ENCODE peak calls at places on chromosome 14, in seven cellular contexts. One of them, this sample, is unnamed.

GRCh38 chr14:75289840-75290388 is 11.3 kb downstream of the FOS start:
- DNase-seq in A673: no peak
- DNase-seq in sigmoid colon: peak; percentile 22
- DNase-seq in left ventricle myocardium inferior: no peak
- DNase-seq in tibial nerve: no peak
- DNase-seq in tibial artery: peak; percentile 12
- DNase-seq in cardiac muscle cell: no peak
- DNase-seq in this sample: no peak

GRCh38 chr14:89669209-89669608 is 252.2 kb upstream of the FOXN3 start:
- DNase-seq in A673: no peak
- DNase-seq in sigmoid colon: no peak
- DNase-seq in left ventricle myocardium inferior: peak; percentile 21
- DNase-seq in tibial nerve: no peak
- DNase-seq in tibial artery: peak; percentile 66
- DNase-seq in cardiac muscle cell: no peak
- DNase-seq in this sample: no peak

GRCh38 chr14:67241416-67242362 is at the start of gene PALS1:
- DNase-seq in A673: peak; percentile 71
- DNase-seq in sigmoid colon: peak; percentile 80
- DNase-seq in left ventricle myocardium inferior: no peak
- DNase-seq in tibial nerve: peak; percentile 23
- DNase-seq in tibial artery: no peak
- DNase-seq in cardiac muscle cell: peak; percentile 76
- DNase-seq in this sample: peak; percentile 60

GRCh38 chr14:87175175-87175574 is 817.8 kb downstream of the GALC start:
- DNase-seq in A673: peak; percentile 59
- DNase-seq in sigmoid colon: no peak
- DNase-seq in left ventricle myocardium inferior: no peak
- DNase-seq in tibial nerve: no peak
- DNase-seq in tibial artery: no peak
- DNase-seq in cardiac muscle cell: no peak
- DNase-seq in this sample: no peak

GRCh38 chr14:75010472-75010871 is 7.8 kb downstream of the EIF2B2 start:
- DNase-seq in A673: no peak
- DNase-seq in sigmoid colon: no peak
- DNase-seq in left ventricle myocardium inferior: no peak
- DNase-seq in tibial nerve: no peak
- DNase-seq in tibial artery: no peak
- DNase-seq in cardiac muscle cell: peak; percentile 50
- DNase-seq in this sample: no peak

GRCh38 chr14:89221109-89221508 is 195.9 kb downstream of the FOXN3 start:
- DNase-seq in A673: peak; percentile 9
- DNase-seq in sigmoid colon: no peak
- DNase-seq in left ventricle myocardium inferior: no peak
- DNase-seq in tibial nerve: no peak
- DNase-seq in tibial artery: no peak
- DNase-seq in cardiac muscle cell: peak; percentile 81
- DNase-seq in this sample: no peak

GRCh38 chr14:79011091-79011919 is 841.1 kb downstream of the NRXN3 start:
- DNase-seq in A673: peak; percentile 46
- DNase-seq in sigmoid colon: no peak
- DNase-seq in left ventricle myocardium inferior: no peak
- DNase-seq in tibial nerve: peak; percentile 18
- DNase-seq in tibial artery: no peak
- DNase-seq in cardiac muscle cell: peak; percentile 56
- DNase-seq in this sample: no peak

GRCh38 chr14:72651081-72651480 is 242.8 kb downstream of the DPF3 start:
- DNase-seq in A673: no peak
- DNase-seq in sigmoid colon: no peak
- DNase-seq in left ventricle myocardium inferior: no peak
- DNase-seq in tibial nerve: no peak
- DNase-seq in tibial artery: no peak
- DNase-seq in cardiac muscle cell: peak; percentile 56
- DNase-seq in this sample: no peak

GRCh38 chr14:76647699-76648298 is 113.5 kb upstream of the VASH1 start:
- DNase-seq in A673: peak; percentile 72
- DNase-seq in sigmoid colon: no peak
- DNase-seq in left ventricle myocardium inferior: no peak
- DNase-seq in tibial nerve: peak; percentile 14
- DNase-seq in tibial artery: no peak
- DNase-seq in cardiac muscle cell: peak; percentile 74
- DNase-seq in this sample: no peak

GRCh38 chr14:101937926-101938767 is 26.2 kb upstream of the DYNC1H1 start:
- DNase-seq in A673: no peak
- DNase-seq in sigmoid colon: peak; percentile 49
- DNase-seq in left ventricle myocardium inferior: no peak
- DNase-seq in tibial nerve: no peak
- DNase-seq in tibial artery: no peak
- DNase-seq in cardiac muscle cell: no peak
- DNase-seq in this sample: no peak

GRCh38 chr14:34018564-34019244 is 67.8 kb upstream of the EGLN3 start:
- DNase-seq in A673: peak; percentile 59
- DNase-seq in sigmoid colon: peak; percentile 80
- DNase-seq in left ventricle myocardium inferior: peak; percentile 54
- DNase-seq in tibial nerve: peak; percentile 62
- DNase-seq in tibial artery: no peak
- DNase-seq in cardiac muscle cell: peak; percentile 71
- DNase-seq in this sample: no peak

GRCh38 chr14:32397871-32398640 is 69.0 kb downstream of the AKAP6 start:
- DNase-seq in A673: no peak
- DNase-seq in sigmoid colon: no peak
- DNase-seq in left ventricle myocardium inferior: no peak
- DNase-seq in tibial nerve: no peak
- DNase-seq in tibial artery: no peak
- DNase-seq in cardiac muscle cell: peak; percentile 55
- DNase-seq in this sample: no peak

GRCh38 chr14:87691482-87691881 is 301.5 kb downstream of the GALC start:
- DNase-seq in A673: no peak
- DNase-seq in sigmoid colon: no peak
- DNase-seq in left ventricle myocardium inferior: no peak
- DNase-seq in tibial nerve: no peak
- DNase-seq in tibial artery: no peak
- DNase-seq in cardiac muscle cell: no peak
- DNase-seq in this sample: no peak

GRCh38 chr14:31945701-31946100 is 131.4 kb upstream of the ARHGAP5 start:
- DNase-seq in A673: no peak
- DNase-seq in sigmoid colon: no peak
- DNase-seq in left ventricle myocardium inferior: no peak
- DNase-seq in tibial nerve: no peak
- DNase-seq in tibial artery: no peak
- DNase-seq in cardiac muscle cell: no peak
- DNase-seq in this sample: no peak

GRCh38 chr14:86838363-86838762 is 1154.6 kb downstream of the GALC start:
- DNase-seq in A673: peak; percentile 4
- DNase-seq in sigmoid colon: no peak
- DNase-seq in left ventricle myocardium inferior: no peak
- DNase-seq in tibial nerve: no peak
- DNase-seq in tibial artery: no peak
- DNase-seq in cardiac muscle cell: no peak
- DNase-seq in this sample: no peak

GRCh38 chr14:91367173-91368171 is 50.1 kb downstream of the CCDC88C start:
- DNase-seq in A673: no peak
- DNase-seq in sigmoid colon: no peak
- DNase-seq in left ventricle myocardium inferior: no peak
- DNase-seq in tibial nerve: no peak
- DNase-seq in tibial artery: no peak
- DNase-seq in cardiac muscle cell: peak; percentile 49
- DNase-seq in this sample: no peak

GRCh38 chr14:30608533-30609006 is 13.5 kb upstream of the SCFD1 start:
- DNase-seq in A673: peak; percentile 23
- DNase-seq in sigmoid colon: no peak
- DNase-seq in left ventricle myocardium inferior: no peak
- DNase-seq in tibial nerve: no peak
- DNase-seq in tibial artery: no peak
- DNase-seq in cardiac muscle cell: peak; percentile 15
- DNase-seq in this sample: no peak

GRCh38 chr14:58072288-58073071 is 79.5 kb downstream of the ARMH4 start:
- DNase-seq in A673: peak; percentile 90
- DNase-seq in sigmoid colon: no peak
- DNase-seq in left ventricle myocardium inferior: no peak
- DNase-seq in tibial nerve: peak; percentile 45
- DNase-seq in tibial artery: peak; percentile 69
- DNase-seq in cardiac muscle cell: peak; percentile 85
- DNase-seq in this sample: no peak

GRCh38 chr14:66359500-66359899 is 126.7 kb upstream of the CCDC196 start:
- DNase-seq in A673: peak; percentile 65
- DNase-seq in sigmoid colon: no peak
- DNase-seq in left ventricle myocardium inferior: no peak
- DNase-seq in tibial nerve: no peak
- DNase-seq in tibial artery: no peak
- DNase-seq in cardiac muscle cell: peak; percentile 81
- DNase-seq in this sample: no peak

GRCh38 chr14:68780358-68781160 is 12.3 kb downstream of the ZFP36L1 start:
- DNase-seq in A673: no peak
- DNase-seq in sigmoid colon: peak; percentile 91
- DNase-seq in left ventricle myocardium inferior: peak; percentile 73
- DNase-seq in tibial nerve: peak; percentile 33
- DNase-seq in tibial artery: peak; percentile 84
- DNase-seq in cardiac muscle cell: peak; percentile 89
- DNase-seq in this sample: no peak

GRCh38 chr14:29681308-29681707 is 246.3 kb downstream of the PRKD1 start:
- DNase-seq in A673: no peak
- DNase-seq in sigmoid colon: no peak
- DNase-seq in left ventricle myocardium inferior: no peak
- DNase-seq in tibial nerve: no peak
- DNase-seq in tibial artery: no peak
- DNase-seq in cardiac muscle cell: no peak
- DNase-seq in this sample: no peak

GRCh38 chr14:91219505-91220389 is 24.8 kb downstream of the GPR68 start:
- DNase-seq in A673: no peak
- DNase-seq in sigmoid colon: no peak
- DNase-seq in left ventricle myocardium inferior: peak; percentile 48
- DNase-seq in tibial nerve: no peak
- DNase-seq in tibial artery: no peak
- DNase-seq in cardiac muscle cell: no peak
- DNase-seq in this sample: no peak

GRCh38 chr14:104634886-104635570 is 30.5 kb upstream of the TMEM179 start:
- DNase-seq in A673: no peak
- DNase-seq in sigmoid colon: peak; percentile 53
- DNase-seq in left ventricle myocardium inferior: no peak
- DNase-seq in tibial nerve: no peak
- DNase-seq in tibial artery: no peak
- DNase-seq in cardiac muscle cell: no peak
- DNase-seq in this sample: no peak

GRCh38 chr14:88868558-88869159 is 44.2 kb downstream of the TTC8 start:
- DNase-seq in A673: peak; percentile 21
- DNase-seq in sigmoid colon: no peak
- DNase-seq in left ventricle myocardium inferior: no peak
- DNase-seq in tibial nerve: no peak
- DNase-seq in tibial artery: no peak
- DNase-seq in cardiac muscle cell: peak; percentile 15
- DNase-seq in this sample: no peak

GRCh38 chr14:50047274-50047676 is 69.1 kb downstream of the VCPKMT start:
- DNase-seq in A673: no peak
- DNase-seq in sigmoid colon: no peak
- DNase-seq in left ventricle myocardium inferior: no peak
- DNase-seq in tibial nerve: no peak
- DNase-seq in tibial artery: no peak
- DNase-seq in cardiac muscle cell: no peak
- DNase-seq in this sample: no peak

GRCh38 chr14:55340482-55340881 is 69.3 kb downstream of the FBXO34 start:
- DNase-seq in A673: no peak
- DNase-seq in sigmoid colon: no peak
- DNase-seq in left ventricle myocardium inferior: no peak
- DNase-seq in tibial nerve: no peak
- DNase-seq in tibial artery: no peak
- DNase-seq in cardiac muscle cell: no peak
- DNase-seq in this sample: no peak
- H3K27ac ChIP-seq in A673: no peak overlapping the region
- H3K27ac ChIP-seq in sigmoid colon: no peak overlapping the region
- H3K27ac ChIP-seq in left ventricle myocardium inferior: no peak overlapping the region
- H3K27ac ChIP-seq in tibial nerve: no peak overlapping the region
- H3K27ac ChIP-seq in tibial artery: no peak overlapping the region
- H3K27ac ChIP-seq in cardiac muscle cell: no peak overlapping the region
- H3K27ac ChIP-seq in this sample: no peak overlapping the region

DNA sequence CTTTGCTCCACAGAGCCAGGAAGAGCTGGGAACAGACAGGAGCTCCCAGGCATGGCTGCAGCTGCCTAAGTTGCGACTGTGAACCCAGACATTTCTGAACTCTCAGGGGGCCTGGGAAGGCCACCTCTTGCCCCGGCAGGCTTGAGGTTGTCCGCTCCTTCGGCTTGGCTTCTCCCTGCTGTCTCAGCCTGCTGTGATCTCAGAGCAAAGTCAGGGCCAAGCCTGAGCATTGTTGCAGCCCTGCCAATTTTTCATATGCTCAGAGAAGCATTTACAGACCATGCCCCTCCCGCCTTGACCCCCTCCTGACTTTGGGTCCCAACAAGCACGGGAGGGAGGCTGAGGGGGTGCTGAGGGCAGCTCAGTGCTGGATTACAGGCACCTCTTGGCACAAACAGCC is 1439.1 kb upstream of the FLRT2 start:
- DNase-seq in A673: no peak
- DNase-seq in sigmoid colon: no peak
- DNase-seq in left ventricle myocardium inferior: no peak
- DNase-seq in tibial nerve: no peak
- DNase-seq in tibial artery: no peak
- DNase-seq in cardiac muscle cell: peak; percentile 26
- DNase-seq in this sample: no peak
- H3K27ac ChIP-seq in A673: no peak overlapping the region
- H3K27ac ChIP-seq in sigmoid colon: no peak overlapping the region
- H3K27ac ChIP-seq in left ventricle myocardium inferior: no peak overlapping the region
- H3K27ac ChIP-seq in tibial nerve: no peak overlapping the region
- H3K27ac ChIP-seq in tibial artery: peak overlapping the region; percentile 10
- H3K27ac ChIP-seq in cardiac muscle cell: no peak overlapping the region
- H3K27ac ChIP-seq in this sample: no peak overlapping the region

GRCh38 chr14:61345144-61345482 is 23.7 kb downstream of the PRKCH start:
- DNase-seq in A673: no peak
- DNase-seq in sigmoid colon: no peak
- DNase-seq in left ventricle myocardium inferior: no peak
- DNase-seq in tibial nerve: no peak
- DNase-seq in tibial artery: no peak
- DNase-seq in cardiac muscle cell: no peak
- DNase-seq in this sample: no peak
- H3K27ac ChIP-seq in A673: no peak overlapping the region
- H3K27ac ChIP-seq in sigmoid colon: no peak overlapping the region
- H3K27ac ChIP-seq in left ventricle myocardium inferior: peak overlapping the region; percentile 67
- H3K27ac ChIP-seq in tibial nerve: peak overlapping the region; percentile 76
- H3K27ac ChIP-seq in tibial artery: no peak overlapping the region
- H3K27ac ChIP-seq in cardiac muscle cell: peak overlapping the region; percentile 93
- H3K27ac ChIP-seq in this sample: no peak overlapping the region

GRCh38 chr14:63949696-63950095 is 96.9 kb downstream of the SYNE2 start:
- DNase-seq in A673: no peak
- DNase-seq in sigmoid colon: no peak
- DNase-seq in left ventricle myocardium inferior: no peak
- DNase-seq in tibial nerve: no peak
- DNase-seq in tibial artery: no peak
- DNase-seq in cardiac muscle cell: no peak
- DNase-seq in this sample: no peak

GRCh38 chr14:63951429-63951828 is 98.6 kb downstream of the SYNE2 start:
- DNase-seq in A673: no peak
- DNase-seq in sigmoid colon: no peak
- DNase-seq in left ventricle myocardium inferior: no peak
- DNase-seq in tibial nerve: no peak
- DNase-seq in tibial artery: no peak
- DNase-seq in cardiac muscle cell: no peak
- DNase-seq in this sample: no peak

GRCh38 chr14:63952053-63952932 is 99.5 kb downstream of the SYNE2 start:
- DNase-seq in A673: no peak
- DNase-seq in sigmoid colon: no peak
- DNase-seq in left ventricle myocardium inferior: peak; percentile 22
- DNase-seq in tibial nerve: no peak
- DNase-seq in tibial artery: no peak
- DNase-seq in cardiac muscle cell: no peak
- DNase-seq in this sample: no peak

GRCh38 chr14:63952933-63953437 is 100.2 kb downstream of the SYNE2 start:
- DNase-seq in A673: no peak
- DNase-seq in sigmoid colon: no peak
- DNase-seq in left ventricle myocardium inferior: no peak
- DNase-seq in tibial nerve: no peak
- DNase-seq in tibial artery: no peak
- DNase-seq in cardiac muscle cell: peak; percentile 64
- DNase-seq in this sample: no peak

GRCh38 chr14:63951025-63951424 is 98.2 kb downstream of the SYNE2 start:
- DNase-seq in A673: no peak
- DNase-seq in sigmoid colon: no peak
- DNase-seq in left ventricle myocardium inferior: no peak
- DNase-seq in tibial nerve: no peak
- DNase-seq in tibial artery: no peak
- DNase-seq in cardiac muscle cell: no peak
- DNase-seq in this sample: no peak
- H3K27ac ChIP-seq in A673: no peak overlapping the region
- H3K27ac ChIP-seq in sigmoid colon: no peak overlapping the region
- H3K27ac ChIP-seq in left ventricle myocardium inferior: no peak overlapping the region
- H3K27ac ChIP-seq in tibial nerve: no peak overlapping the region
- H3K27ac ChIP-seq in tibial artery: no peak overlapping the region
- H3K27ac ChIP-seq in cardiac muscle cell: no peak overlapping the region
- H3K27ac ChIP-seq in this sample: no peak overlapping the region